ENCODE peak calls at places on chromosome 11, in five cellular contexts. O is IMR-90, L is A549, A is Peyer's patch, Y is adrenal gland. S is an unnamed sample.
A peak's percentile ranks its signal among the peaks of the same experiment; 100 is the strongest.

GRCh38 chr11:79419120-79419519 is 21.7 kb downstream of the TENM4 start:
- DNase-seq in O (peak; percentile 85), L (peak; percentile 59), A (no peak), Y (peak; percentile 71), S (no peak)

GRCh38 chr11:44072757-44073658 is 6.9 kb downstream of the ACCS start:
- DNase-seq in O (no peak), L (no peak), A (no peak), Y (no peak), S (no peak)

GRCh38 chr11:65558002-65558784 is at the start of gene LTBP3:
- DNase-seq in O (peak; percentile 71), L (peak; percentile 59), A (peak; percentile 78), Y (peak; percentile 86), S (peak; percentile 92)

GRCh38 chr11:134244593-134244992 is 8.6 kb downstream of the THYN1 start:
- DNase-seq in O (peak; percentile 32), L (no peak), A (no peak), Y (no peak), S (no peak)

GRCh38 chr11:120270386-120270785 is 30.4 kb downstream of the POU2F3 start:
- DNase-seq in O (no peak), L (no peak), A (no peak), Y (no peak), S (no peak)

GRCh38 chr11:279040-279965 is 1.1 kb downstream of the NLRP6 start:
- DNase-seq in O (no peak), L (no peak), A (peak; percentile 69), Y (no peak), S (peak; percentile 1)

GRCh38 chr11:111765320-111765983 is 737 bp downstream of the PPP2R1B start:
- DNase-seq in O (no peak), L (no peak), A (no peak), Y (no peak), S (no peak)

GRCh38 chr11:66037327-66037726 is 11.0 kb upstream of the CATSPER1 start:
- DNase-seq in O (no peak), L (no peak), A (no peak), Y (no peak), S (no peak)

GRCh38 chr11:79400717-79401330 is 40.0 kb downstream of the TENM4 start:
- DNase-seq in O (peak; percentile 25), L (peak; percentile 22), A (no peak), Y (peak; percentile 88), S (peak; percentile 70)

DNA sequence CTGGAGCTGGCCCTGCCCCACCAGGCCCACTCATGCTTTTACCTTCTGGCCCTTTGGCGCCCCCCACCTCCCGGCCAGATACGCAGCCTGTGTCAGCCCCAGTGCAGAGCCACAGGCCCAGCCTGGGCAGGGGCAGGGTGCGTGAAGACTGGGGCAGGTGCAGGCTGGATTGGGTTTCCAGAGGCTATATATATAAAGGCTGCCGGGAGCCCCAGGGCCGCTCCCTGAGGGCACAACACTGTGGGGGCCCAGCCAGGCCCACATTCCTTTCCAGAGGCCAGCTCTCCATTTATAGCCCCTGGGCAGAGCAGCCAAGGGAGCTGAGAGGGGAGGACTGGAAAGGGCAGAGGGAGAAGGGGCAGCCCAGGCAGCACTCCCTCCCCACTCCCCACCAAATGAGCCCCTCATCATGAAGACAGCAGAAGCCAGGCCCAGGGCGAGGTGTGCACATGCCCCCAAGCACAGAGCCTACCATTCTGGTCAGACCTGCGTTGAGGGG is 5.0 kb upstream of the MYOD1 start:
- DNase-seq in O (no peak), L (no peak), A (no peak), Y (no peak), S (no peak)
- TF ChIP-seq POLR2A in O (no peak), L (no peak), A (no peak), Y (no peak), S (no peak)

GRCh38 chr11:76285397-76285796 is 79.1 kb upstream of the WNT11 start:
- DNase-seq in O (no peak), L (no peak), A (no peak), Y (no peak), S (no peak)
- TF ChIP-seq CTCF in O (no peak), L (no peak), A (no peak), Y (no peak), S (no peak)

DNA sequence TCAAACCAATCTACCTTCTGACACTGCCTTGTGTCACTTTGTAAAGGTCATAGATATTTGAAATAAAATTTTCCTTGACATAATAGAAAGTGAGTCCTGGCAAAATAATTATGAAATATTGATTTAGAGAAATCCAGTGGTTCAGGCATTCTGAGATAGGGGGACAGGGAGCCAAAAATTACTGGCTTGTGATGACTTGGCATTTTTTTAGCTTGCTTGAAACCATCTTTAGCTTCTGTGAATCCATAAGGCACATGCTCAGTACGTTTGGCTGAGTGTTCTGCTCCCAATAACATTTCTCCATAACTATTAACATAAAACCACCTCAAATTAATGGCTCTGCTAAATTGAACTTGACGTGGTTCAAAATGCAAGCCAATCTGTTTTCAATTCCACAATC is 209.0 kb downstream of the LRRC4C start:
- DNase-seq in O (no peak), L (no peak), A (no peak), Y (no peak), S (no peak)
- TF ChIP-seq POLR2A in O (no peak), L (no peak), A (no peak), Y (no peak), S (no peak)

DNA sequence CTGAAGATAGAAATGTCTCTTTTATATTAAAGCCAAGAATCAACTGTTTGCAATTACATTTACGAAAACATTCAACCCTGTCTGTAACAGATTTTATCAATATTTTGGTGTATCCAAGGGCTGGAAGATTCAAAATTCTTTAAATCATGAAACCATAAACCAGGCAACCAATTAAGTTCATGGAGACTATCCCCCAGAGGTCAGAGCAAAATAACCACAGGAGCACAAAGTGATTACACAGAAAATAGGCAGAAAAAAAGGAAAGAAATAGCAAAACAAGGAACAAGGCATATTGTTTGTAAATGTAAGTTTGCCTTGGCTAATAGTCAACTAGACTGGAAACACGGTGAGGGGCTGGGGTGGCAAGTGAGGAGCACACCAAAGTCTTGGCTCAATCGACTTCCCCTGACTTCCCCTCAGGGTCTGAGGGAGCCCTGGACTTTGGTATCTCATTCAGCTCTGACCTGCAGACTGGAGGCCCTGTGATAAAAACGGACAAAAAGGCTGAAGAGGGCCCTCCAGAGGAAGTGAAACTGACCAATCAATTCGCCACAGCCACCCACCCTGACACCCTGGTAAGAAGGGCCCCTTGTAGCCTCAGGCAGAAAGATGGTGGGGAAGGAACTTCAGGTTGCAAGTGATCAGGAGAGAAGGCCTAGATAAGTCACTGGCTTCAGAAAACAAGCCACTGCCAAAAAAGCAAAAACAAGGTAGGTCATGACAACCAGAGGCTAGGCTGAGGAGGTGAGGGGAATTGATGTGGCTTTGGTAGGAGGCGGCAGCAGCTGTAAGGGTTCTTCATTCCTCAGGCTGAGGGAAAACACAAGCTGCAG is 1.9 kb downstream of the SIK3 start:
- DNase-seq in O (no peak), L (no peak), A (peak; percentile 79), Y (no peak), S (peak; percentile 23)
- TF ChIP-seq CTCF in O (no peak), L (no peak), A (no peak), Y (no peak), S (no peak)

DNA sequence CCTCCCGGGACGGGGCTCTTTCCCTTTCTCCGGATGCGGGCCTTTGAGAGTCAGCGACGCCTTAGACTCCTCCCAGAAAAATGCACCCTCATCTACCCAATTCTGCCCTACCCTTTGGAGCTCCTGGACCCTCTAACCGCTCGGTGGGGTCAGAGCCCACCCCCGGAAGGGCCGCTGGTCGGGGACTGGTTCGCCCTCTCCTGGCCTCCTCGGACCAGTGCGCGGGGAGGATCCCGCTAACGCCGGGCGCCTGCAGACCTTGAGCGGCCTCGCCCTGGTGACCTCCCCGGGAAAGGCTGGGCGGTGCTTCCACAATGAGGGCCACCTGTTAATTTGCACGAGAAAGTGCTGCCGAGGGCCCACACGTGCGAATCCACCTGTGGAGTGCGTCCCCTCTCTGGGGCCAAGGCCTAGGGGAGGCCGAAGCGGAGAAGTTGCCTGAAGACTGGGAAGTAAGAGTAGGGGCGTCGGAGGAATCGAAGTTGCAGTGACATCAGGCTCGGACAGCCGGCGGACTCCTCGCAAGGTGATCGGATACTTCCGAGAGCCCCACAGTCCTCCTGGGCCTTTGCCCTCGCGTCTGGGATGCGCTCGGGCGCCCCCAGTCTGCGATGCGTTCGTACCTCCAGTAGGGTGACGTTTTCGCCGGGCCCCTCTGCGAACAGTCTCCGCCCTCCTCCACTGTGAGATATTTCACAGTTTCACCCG is 61.5 kb downstream of the ENDOD1 start:
- DNase-seq in O (peak; percentile 78), L (peak; percentile 80), A (peak; percentile 98), Y (peak; percentile 96), S (peak; percentile 94)
- TF ChIP-seq POLR2A in O (no peak), L (peak; percentile 47), A (peak; percentile 59), Y (peak; percentile 54), S (peak; percentile 34)

DNA sequence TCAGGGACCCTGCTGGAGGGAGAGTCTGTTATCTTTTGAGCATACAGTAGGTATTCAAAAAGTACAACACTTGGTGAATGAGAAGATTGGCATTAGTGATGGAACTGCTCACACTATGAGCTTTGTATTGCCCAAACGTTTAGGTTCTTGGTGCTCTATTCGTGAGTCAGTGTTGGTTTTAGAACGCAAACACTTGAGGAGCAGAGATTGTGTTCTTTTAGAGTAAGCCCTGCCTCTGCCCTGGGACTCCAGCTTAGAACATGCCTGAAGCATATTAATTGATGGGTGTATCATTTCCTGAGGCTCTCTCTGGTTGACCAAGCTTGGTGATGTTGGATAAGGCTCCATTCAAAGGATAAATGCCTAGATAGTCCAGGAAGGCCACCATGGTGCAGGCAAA is 10.8 kb downstream of the MTNR1B start:
- DNase-seq in O (no peak), L (no peak), A (no peak), Y (no peak), S (no peak)
- TF ChIP-seq CTCF in O (no peak), L (no peak), A (no peak), Y (no peak), S (no peak)

DNA sequence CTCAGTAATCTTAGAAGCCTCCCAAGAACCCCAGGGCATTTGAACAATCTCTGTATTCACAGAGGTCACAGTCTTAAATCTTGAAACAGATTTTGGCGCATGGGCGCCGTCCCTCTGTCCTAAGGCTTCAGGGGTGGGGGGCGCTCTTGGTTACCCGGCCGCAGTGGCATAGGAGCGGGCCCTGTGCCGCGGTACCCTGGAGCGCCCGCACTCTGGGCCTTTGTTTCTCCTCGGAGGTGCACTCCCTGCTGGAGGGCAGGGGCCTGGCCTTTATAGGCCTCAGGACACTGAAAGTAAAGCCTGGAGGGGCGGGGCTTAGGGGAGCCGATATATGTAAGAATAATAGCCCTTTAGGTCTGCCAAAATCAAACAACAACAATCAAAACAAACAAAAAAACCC is 197.3 kb upstream of the FOLH1 start:
- DNase-seq in O (no peak), L (no peak), A (peak; percentile 34), Y (no peak), S (no peak)
- TF ChIP-seq POLR2A in O (no peak), L (no peak), A (no peak), Y (no peak), S (no peak)